ENCODE peak calls at places on chromosomes 3 and 15, in six cellular contexts. V is trophoblast cell, R is neuronal stem cell, M is IMR-90, B is H9, A is H1. Z is an unnamed sample.
A peak's percentile ranks its signal among the peaks of the same experiment; 100 is the strongest.

GRCh38 chr3:113132571-113132996 is 78.8 kb upstream of the BOC start:
- DNase-seq in A (no peak), M (peak; percentile 68), R (no peak), V (no peak), B (no peak), Z (peak; percentile 87)

GRCh38 chr15:28935316-28935715 is 49.5 kb downstream of the APBA2 start:
- DNase-seq in A (no peak), V (no peak), M (no peak), B (peak; percentile 74), R (no peak), Z (peak; percentile 31)

GRCh38 chr3:172268425-172268824 is 179.8 kb downstream of the GHSR start:
- DNase-seq in M (no peak), A (no peak), V (no peak), B (no peak), R (no peak), Z (no peak)

GRCh38 chr15:31489801-31490646 is 163.4 kb downstream of the KLF13 start:
- DNase-seq in B (peak; percentile 58), R (no peak), A (no peak), M (peak; percentile 62), V (peak; percentile 81), Z (peak; percentile 64)

GRCh38 chr3:41274944-41275668 is 75.8 kb downstream of the CTNNB1 start:
- DNase-seq in V (peak; percentile 38), R (no peak), B (no peak), A (no peak), M (peak; percentile 76), Z (peak; percentile 57)

GRCh38 chr3:16510620-16511319 is 2.7 kb downstream of the RFTN1 start:
- DNase-seq in B (no peak), V (no peak), R (no peak), A (no peak), M (no peak), Z (no peak)

GRCh38 chr3:4853749-4854140 is 125.5 kb upstream of the BHLHE40 start:
- DNase-seq in R (no peak), M (no peak), B (no peak), A (no peak), V (no peak), Z (no peak)

GRCh38 chr15:75749820-75750219 is 37.2 kb upstream of the CSPG4 start:
- DNase-seq in A (no peak), V (no peak), M (no peak), R (no peak), B (no peak), Z (no peak)

GRCh38 chr3:146550743-146551510 is 6.5 kb upstream of the PLSCR1 start:
- DNase-seq in M (peak; percentile 96), B (no peak), A (no peak), R (no peak), V (peak; percentile 78), Z (peak; percentile 88)

GRCh38 chr3:168878655-168879054 is 782.9 kb upstream of the GOLIM4 start:
- DNase-seq in M (peak; percentile 47), R (no peak), B (no peak), A (no peak), V (peak; percentile 67), Z (peak; percentile 45)

GRCh38 chr3:144187531-144188230 is 216.1 kb downstream of the DIPK2A start:
- DNase-seq in M (peak; percentile 21), R (no peak), A (no peak), B (no peak), V (no peak), Z (no peak)

GRCh38 chr3:25237602-25238001 is 190.5 kb upstream of the RARB start:
- DNase-seq in B (no peak), V (no peak), R (no peak), M (no peak), A (no peak), Z (no peak)
- H3K14ac ChIP-seq in B (no peak overlapping the region), V (no peak overlapping the region), R (no peak overlapping the region), M (no peak overlapping the region), A (no peak overlapping the region), Z (no peak overlapping the region)

DNA sequence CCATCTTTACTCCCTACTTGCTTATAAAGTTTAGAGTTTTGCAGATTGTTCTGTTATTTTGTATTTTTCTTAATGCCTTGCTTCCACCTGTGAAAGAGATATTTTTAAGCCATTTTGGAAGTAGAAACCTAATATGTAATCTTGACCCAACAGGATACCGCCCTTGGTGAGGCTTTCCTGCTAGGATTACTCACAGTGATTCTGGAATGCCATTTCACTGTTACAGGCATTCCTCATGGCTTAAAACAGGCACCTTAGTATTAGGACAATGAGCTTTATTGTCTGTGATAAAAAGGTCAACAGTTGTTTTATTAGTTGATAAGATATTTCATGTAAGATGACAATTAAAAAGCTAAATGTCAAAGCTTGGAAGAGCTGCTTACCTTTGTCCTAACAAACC is 58.2 kb downstream of the PHLDB2 start:
- DNase-seq in M (peak; percentile 52), A (no peak), V (peak; percentile 40), B (no peak), R (peak; percentile 15), Z (no peak)
- H3K4me2 ChIP-seq in M (no peak overlapping the region), A (no peak overlapping the region), V (no peak overlapping the region), B (no peak overlapping the region), R (no peak overlapping the region), Z (no peak overlapping the region)

GRCh38 chr3:115212615-115213014 is 65.5 kb upstream of the ZBTB20 start:
- DNase-seq in B (no peak), V (no peak), A (no peak), R (no peak), M (no peak), Z (no peak)

GRCh38 chr3:115217292-115217677 is 70.2 kb upstream of the ZBTB20 start:
- DNase-seq in B (no peak), R (no peak), M (no peak), A (no peak), V (no peak), Z (no peak)

GRCh38 chr3:115211810-115212492 is 64.9 kb upstream of the ZBTB20 start:
- DNase-seq in A (no peak), B (no peak), V (no peak), R (no peak), M (no peak), Z (no peak)

DNA sequence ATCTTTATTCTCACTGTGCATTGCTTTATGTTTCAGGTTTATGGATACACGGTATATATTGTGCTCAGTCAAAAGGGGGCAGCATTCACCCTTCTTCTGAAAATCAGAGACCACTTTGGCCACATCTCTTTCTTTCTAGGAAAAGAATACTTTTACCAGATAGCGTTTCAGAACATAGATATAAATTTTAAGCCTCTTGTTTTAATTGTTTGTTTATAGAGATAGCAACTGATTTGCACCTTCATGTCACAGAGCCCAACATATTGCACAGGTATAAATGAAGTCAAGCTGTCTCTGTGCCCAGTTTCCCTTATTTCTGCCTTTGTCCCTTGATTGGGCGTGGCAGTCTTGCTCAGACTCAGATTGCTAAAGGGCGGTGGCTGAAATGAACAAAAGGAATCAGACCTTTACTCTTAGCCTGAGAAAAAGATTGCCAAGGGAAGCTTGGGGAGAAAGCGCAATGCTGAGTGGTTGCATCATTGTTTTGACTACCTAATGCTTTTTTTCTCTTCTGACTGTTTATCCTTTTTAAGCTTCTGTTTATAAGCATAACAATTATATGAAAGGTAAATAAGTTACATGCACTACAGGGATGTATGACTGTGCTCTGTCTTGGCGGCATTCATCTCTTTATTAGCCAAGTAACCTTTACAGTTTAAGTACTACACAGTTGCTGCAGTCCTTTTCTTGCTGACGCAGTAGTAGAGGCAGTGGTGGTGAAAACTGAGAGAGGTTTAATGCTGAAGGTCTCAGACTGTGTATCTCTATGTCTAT is 70.8 kb upstream of the ZBTB20 start:
- DNase-seq in M (peak; percentile 71), V (peak; percentile 40), B (no peak), A (peak; percentile 25), R (peak; percentile 39), Z (peak; percentile 64)
- H3K14ac ChIP-seq in M (peak overlapping the region; percentile 16), V (no peak overlapping the region), B (no peak overlapping the region), A (no peak overlapping the region), R (no peak overlapping the region), Z (no peak overlapping the region)

GRCh38 chr3:10357592-10358308 is 36.8 kb upstream of the SEC13 start:
- DNase-seq in M (peak; percentile 95), R (no peak), A (no peak), V (peak; percentile 6), B (no peak), Z (peak; percentile 94)
- H3K4me2 ChIP-seq in M (peak overlapping the region; percentile 13), R (no peak overlapping the region), A (no peak overlapping the region), V (no peak overlapping the region), B (no peak overlapping the region), Z (no peak overlapping the region)

DNA sequence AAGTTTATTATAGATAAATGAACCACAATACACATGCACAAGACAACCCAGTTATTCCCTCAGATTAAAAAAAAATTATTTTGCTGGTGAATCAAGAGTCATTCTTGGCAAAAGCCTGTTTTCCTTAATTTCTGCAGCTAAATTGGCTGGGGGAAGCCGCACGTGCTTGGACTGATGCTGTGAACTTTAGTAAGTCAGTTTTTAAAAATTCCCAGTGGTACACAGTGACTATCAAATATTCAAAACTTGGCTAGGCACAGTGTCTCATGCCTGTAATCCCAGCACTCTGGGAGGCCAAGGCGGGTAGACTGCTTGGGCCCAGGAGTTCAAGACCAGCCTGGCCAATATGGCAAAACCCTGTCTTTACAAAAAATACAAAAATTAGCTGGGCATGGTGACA is 23.9 kb downstream of the EHD4 start:
- DNase-seq in A (no peak), B (no peak), V (no peak), M (no peak), R (no peak), Z (no peak)
- H3K14ac ChIP-seq in A (no peak overlapping the region), B (no peak overlapping the region), V (no peak overlapping the region), M (no peak overlapping the region), R (no peak overlapping the region), Z (no peak overlapping the region)

DNA sequence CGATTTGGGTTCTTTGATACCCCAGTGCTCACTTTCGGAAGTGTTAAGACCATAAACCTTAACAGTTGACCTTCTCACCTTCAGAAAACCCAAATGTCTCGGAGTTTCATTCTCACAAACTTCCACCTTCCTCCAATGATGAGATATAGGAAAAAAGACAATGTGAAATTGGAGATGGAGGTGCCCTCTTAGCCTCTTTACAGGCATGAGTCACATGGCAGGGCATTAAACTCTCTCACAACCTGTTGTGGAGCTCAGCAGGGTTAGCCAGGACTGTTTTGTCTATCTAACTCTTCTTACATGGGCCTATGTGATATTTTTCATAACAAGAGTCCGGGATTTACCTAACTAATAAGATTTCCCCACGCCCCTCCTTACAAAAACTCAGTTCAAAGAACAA is 10.7 kb downstream of the AGTR1 start:
- DNase-seq in B (no peak), A (no peak), R (no peak), V (no peak), M (no peak), Z (no peak)
- H3K4me2 ChIP-seq in B (no peak overlapping the region), A (no peak overlapping the region), R (no peak overlapping the region), V (no peak overlapping the region), M (no peak overlapping the region), Z (no peak overlapping the region)

Z was measured in mesenchymal stem cell.